ENCODE peak calls at places on chromosome 9, in nine cellular contexts. One of them, this sample, is unnamed.

GRCh38 chr9:86460211-86461002 is 106.2 kb upstream of the TUT7 start:
- DNase-seq in body of pancreas: no peak
- DNase-seq in endodermal cell: no peak
- DNase-seq in mammary epithelial cell: no peak
- DNase-seq in PC-3: no peak
- DNase-seq in sigmoid colon: no peak
- DNase-seq in heart right ventricle: no peak
- DNase-seq in colonic mucosa: no peak
- DNase-seq in CD8-positive, alpha-beta T cell: no peak
- DNase-seq in this sample: no peak

GRCh38 chr9:706606-707451 is 134.7 kb upstream of the DMRT1 start:
- DNase-seq in body of pancreas: peak
- DNase-seq in endodermal cell: peak
- DNase-seq in mammary epithelial cell: peak
- DNase-seq in PC-3: peak
- DNase-seq in sigmoid colon: peak
- DNase-seq in heart right ventricle: peak
- DNase-seq in colonic mucosa: peak
- DNase-seq in CD8-positive, alpha-beta T cell: peak
- DNase-seq in this sample: no peak

GRCh38 chr9:93254806-93255519 is 71.0 kb downstream of the WNK2 start:
- DNase-seq in body of pancreas: peak
- DNase-seq in endodermal cell: peak
- DNase-seq in mammary epithelial cell: no peak
- DNase-seq in PC-3: no peak
- DNase-seq in sigmoid colon: peak
- DNase-seq in heart right ventricle: no peak
- DNase-seq in colonic mucosa: no peak
- DNase-seq in CD8-positive, alpha-beta T cell: no peak
- DNase-seq in this sample: no peak

GRCh38 chr9:86700601-86701000 is 246.7 kb downstream of the GAS1 start:
- DNase-seq in body of pancreas: peak
- DNase-seq in endodermal cell: no peak
- DNase-seq in mammary epithelial cell: peak
- DNase-seq in PC-3: no peak
- DNase-seq in sigmoid colon: no peak
- DNase-seq in heart right ventricle: peak
- DNase-seq in colonic mucosa: no peak
- DNase-seq in CD8-positive, alpha-beta T cell: no peak
- DNase-seq in this sample: no peak

GRCh38 chr9:87550253-87550954 is 52.7 kb downstream of the DAPK1 start:
- DNase-seq in body of pancreas: no peak
- DNase-seq in endodermal cell: no peak
- DNase-seq in mammary epithelial cell: no peak
- DNase-seq in PC-3: no peak
- DNase-seq in sigmoid colon: no peak
- DNase-seq in heart right ventricle: no peak
- DNase-seq in colonic mucosa: no peak
- DNase-seq in CD8-positive, alpha-beta T cell: no peak
- DNase-seq in this sample: no peak

GRCh38 chr9:87622936-87623335 is 103.0 kb upstream of the CTSL start:
- DNase-seq in body of pancreas: no peak
- DNase-seq in endodermal cell: peak
- DNase-seq in mammary epithelial cell: no peak
- DNase-seq in PC-3: no peak
- DNase-seq in sigmoid colon: no peak
- DNase-seq in heart right ventricle: no peak
- DNase-seq in colonic mucosa: no peak
- DNase-seq in CD8-positive, alpha-beta T cell: no peak
- DNase-seq in this sample: no peak

GRCh38 chr9:123349691-123350480 is 6.1 kb upstream of the CRB2 start:
- DNase-seq in body of pancreas: peak
- DNase-seq in endodermal cell: peak
- DNase-seq in mammary epithelial cell: peak
- DNase-seq in PC-3: peak
- DNase-seq in sigmoid colon: no peak
- DNase-seq in heart right ventricle: peak
- DNase-seq in colonic mucosa: peak
- DNase-seq in CD8-positive, alpha-beta T cell: peak
- DNase-seq in this sample: peak

GRCh38 chr9:22817181-22817580 is 370.6 kb downstream of the DMRTA1 start:
- DNase-seq in body of pancreas: no peak
- DNase-seq in endodermal cell: no peak
- DNase-seq in mammary epithelial cell: no peak
- DNase-seq in PC-3: peak
- DNase-seq in sigmoid colon: no peak
- DNase-seq in heart right ventricle: no peak
- DNase-seq in colonic mucosa: no peak
- DNase-seq in CD8-positive, alpha-beta T cell: no peak
- DNase-seq in this sample: no peak

GRCh38 chr9:109604036-109604600 is 106.0 kb upstream of the PTPN3 start:
- DNase-seq in body of pancreas: no peak
- DNase-seq in endodermal cell: no peak
- DNase-seq in mammary epithelial cell: no peak
- DNase-seq in PC-3: no peak
- DNase-seq in sigmoid colon: no peak
- DNase-seq in heart right ventricle: no peak
- DNase-seq in colonic mucosa: no peak
- DNase-seq in CD8-positive, alpha-beta T cell: no peak
- DNase-seq in this sample: no peak

GRCh38 chr9:136093995-136094881 is 851 bp downstream of the NACC2 start:
- DNase-seq in body of pancreas: peak
- DNase-seq in endodermal cell: peak
- DNase-seq in mammary epithelial cell: peak
- DNase-seq in PC-3: peak
- DNase-seq in sigmoid colon: peak
- DNase-seq in heart right ventricle: peak
- DNase-seq in colonic mucosa: peak
- DNase-seq in CD8-positive, alpha-beta T cell: peak
- DNase-seq in this sample: peak

GRCh38 chr9:127955294-127956015 is 17.8 kb upstream of the DPM2 start:
- DNase-seq in body of pancreas: peak
- DNase-seq in endodermal cell: peak
- DNase-seq in mammary epithelial cell: peak
- DNase-seq in PC-3: peak
- DNase-seq in sigmoid colon: peak
- DNase-seq in heart right ventricle: peak
- DNase-seq in colonic mucosa: peak
- DNase-seq in CD8-positive, alpha-beta T cell: peak
- DNase-seq in this sample: peak

GRCh38 chr9:87630266-87630665 is 95.7 kb upstream of the CTSL start:
- DNase-seq in body of pancreas: no peak
- DNase-seq in endodermal cell: no peak
- DNase-seq in mammary epithelial cell: no peak
- DNase-seq in PC-3: no peak
- DNase-seq in sigmoid colon: no peak
- DNase-seq in heart right ventricle: no peak
- DNase-seq in colonic mucosa: no peak
- DNase-seq in CD8-positive, alpha-beta T cell: no peak
- DNase-seq in this sample: no peak

GRCh38 chr9:84670106-84670800 is 724 bp downstream of the NTRK2 start:
- DNase-seq in body of pancreas: peak
- DNase-seq in endodermal cell: peak
- DNase-seq in mammary epithelial cell: no peak
- DNase-seq in PC-3: no peak
- DNase-seq in sigmoid colon: no peak
- DNase-seq in heart right ventricle: no peak
- DNase-seq in colonic mucosa: no peak
- DNase-seq in CD8-positive, alpha-beta T cell: no peak
- DNase-seq in this sample: no peak

DNA sequence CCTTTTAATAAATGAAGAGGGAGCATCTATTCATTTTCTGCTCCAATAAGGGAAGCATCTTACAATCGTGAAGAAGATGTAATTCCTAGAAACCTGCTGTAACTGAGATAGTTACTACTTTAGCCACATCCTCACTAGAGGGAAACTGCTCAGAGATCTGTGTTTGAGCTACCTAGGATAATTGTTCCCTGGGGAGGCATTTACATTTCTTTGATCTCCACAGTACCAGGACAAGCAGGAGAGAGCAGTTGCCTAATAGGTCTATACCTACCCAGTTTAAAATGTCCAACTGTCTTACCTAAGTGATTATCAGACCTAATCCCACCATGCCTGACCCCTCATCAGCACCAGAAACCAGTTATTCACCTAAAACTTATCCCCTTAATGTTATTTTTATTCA is 196.9 kb downstream of the TUSC1 start:
- DNase-seq in body of pancreas: no peak
- DNase-seq in endodermal cell: no peak
- DNase-seq in mammary epithelial cell: no peak
- DNase-seq in PC-3: no peak
- DNase-seq in sigmoid colon: no peak
- DNase-seq in heart right ventricle: no peak
- DNase-seq in colonic mucosa: no peak
- DNase-seq in CD8-positive, alpha-beta T cell: no peak
- DNase-seq in this sample: no peak
- H3K27ac ChIP-seq in body of pancreas: no peak
- H3K27ac ChIP-seq in endodermal cell: no peak
- H3K27ac ChIP-seq in mammary epithelial cell: no peak
- H3K27ac ChIP-seq in PC-3: no peak
- H3K27ac ChIP-seq in sigmoid colon: no peak
- H3K27ac ChIP-seq in heart right ventricle: no peak
- H3K27ac ChIP-seq in colonic mucosa: no peak
- H3K27ac ChIP-seq in CD8-positive, alpha-beta T cell: no peak
- H3K27ac ChIP-seq in this sample: no peak

DNA sequence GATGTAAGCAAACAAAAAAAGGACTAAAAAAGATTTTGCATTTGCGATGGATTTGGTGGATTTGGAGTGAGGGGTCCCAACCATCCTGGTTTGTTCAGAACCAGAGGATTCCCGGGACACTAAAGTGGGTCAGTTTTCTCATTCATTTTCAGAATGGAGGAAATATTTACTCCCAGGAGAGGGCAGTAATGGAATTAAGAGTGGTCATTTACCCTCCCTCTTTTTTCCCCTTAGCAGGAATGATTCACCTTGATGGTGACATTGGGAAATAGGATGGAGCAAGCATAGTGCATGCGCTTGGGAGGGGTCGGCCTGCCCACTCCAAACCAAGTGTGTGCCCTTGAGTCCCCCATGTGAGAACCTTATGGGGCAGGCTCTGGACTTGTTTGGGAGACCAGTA is 164.2 kb upstream of the PUM3 start:
- DNase-seq in body of pancreas: no peak
- DNase-seq in endodermal cell: no peak
- DNase-seq in mammary epithelial cell: no peak
- DNase-seq in PC-3: peak
- DNase-seq in sigmoid colon: no peak
- DNase-seq in heart right ventricle: no peak
- DNase-seq in colonic mucosa: no peak
- DNase-seq in CD8-positive, alpha-beta T cell: no peak
- DNase-seq in this sample: no peak
- TF ChIP-seq CTCF in body of pancreas: no peak
- TF ChIP-seq CTCF in endodermal cell: peak
- TF ChIP-seq CTCF in mammary epithelial cell: no peak
- TF ChIP-seq CTCF in PC-3: peak
- TF ChIP-seq CTCF in sigmoid colon: no peak
- TF ChIP-seq CTCF in heart right ventricle: no peak
- TF ChIP-seq CTCF in colonic mucosa: no peak
- TF ChIP-seq CTCF in CD8-positive, alpha-beta T cell: no peak
- TF ChIP-seq CTCF in this sample: no peak

GRCh38 chr9:12930906-12931305 is 156.1 kb downstream of the LURAP1L start:
- DNase-seq in body of pancreas: no peak
- DNase-seq in endodermal cell: no peak
- DNase-seq in mammary epithelial cell: no peak
- DNase-seq in PC-3: peak
- DNase-seq in sigmoid colon: no peak
- DNase-seq in heart right ventricle: no peak
- DNase-seq in colonic mucosa: no peak
- DNase-seq in CD8-positive, alpha-beta T cell: no peak
- DNase-seq in this sample: no peak

GRCh38 chr9:12933957-12934356 is 159.1 kb downstream of the LURAP1L start:
- DNase-seq in body of pancreas: no peak
- DNase-seq in endodermal cell: no peak
- DNase-seq in mammary epithelial cell: peak
- DNase-seq in PC-3: peak
- DNase-seq in sigmoid colon: no peak
- DNase-seq in heart right ventricle: no peak
- DNase-seq in colonic mucosa: no peak
- DNase-seq in CD8-positive, alpha-beta T cell: no peak
- DNase-seq in this sample: peak

GRCh38 chr9:12934515-12935301 is 159.9 kb downstream of the LURAP1L start:
- DNase-seq in body of pancreas: no peak
- DNase-seq in endodermal cell: no peak
- DNase-seq in mammary epithelial cell: peak
- DNase-seq in PC-3: no peak
- DNase-seq in sigmoid colon: no peak
- DNase-seq in heart right ventricle: no peak
- DNase-seq in colonic mucosa: no peak
- DNase-seq in CD8-positive, alpha-beta T cell: no peak
- DNase-seq in this sample: no peak

GRCh38 chr9:12935714-12936113 is 160.9 kb downstream of the LURAP1L start:
- DNase-seq in body of pancreas: no peak
- DNase-seq in endodermal cell: no peak
- DNase-seq in mammary epithelial cell: peak
- DNase-seq in PC-3: no peak
- DNase-seq in sigmoid colon: no peak
- DNase-seq in heart right ventricle: no peak
- DNase-seq in colonic mucosa: no peak
- DNase-seq in CD8-positive, alpha-beta T cell: no peak
- DNase-seq in this sample: no peak
- H3K27ac ChIP-seq in body of pancreas: no peak
- H3K27ac ChIP-seq in endodermal cell: no peak
- H3K27ac ChIP-seq in mammary epithelial cell: no peak
- H3K27ac ChIP-seq in PC-3: no peak
- H3K27ac ChIP-seq in sigmoid colon: no peak
- H3K27ac ChIP-seq in heart right ventricle: no peak
- H3K27ac ChIP-seq in colonic mucosa: no peak
- H3K27ac ChIP-seq in CD8-positive, alpha-beta T cell: no peak
- H3K27ac ChIP-seq in this sample: no peak

GRCh38 chr9:16022228-16022627 is 469.4 kb downstream of the CCDC171 start:
- DNase-seq in body of pancreas: no peak
- DNase-seq in endodermal cell: no peak
- DNase-seq in mammary epithelial cell: no peak
- DNase-seq in PC-3: no peak
- DNase-seq in sigmoid colon: no peak
- DNase-seq in heart right ventricle: no peak
- DNase-seq in colonic mucosa: no peak
- DNase-seq in CD8-positive, alpha-beta T cell: no peak
- DNase-seq in this sample: no peak

GRCh38 chr9:16028516-16028915 is 475.7 kb downstream of the CCDC171 start:
- DNase-seq in body of pancreas: no peak
- DNase-seq in endodermal cell: no peak
- DNase-seq in mammary epithelial cell: no peak
- DNase-seq in PC-3: no peak
- DNase-seq in sigmoid colon: no peak
- DNase-seq in heart right ventricle: no peak
- DNase-seq in colonic mucosa: no peak
- DNase-seq in CD8-positive, alpha-beta T cell: no peak
- DNase-seq in this sample: no peak

GRCh38 chr9:16026886-16027285 is 474.0 kb downstream of the CCDC171 start:
- DNase-seq in body of pancreas: no peak
- DNase-seq in endodermal cell: no peak
- DNase-seq in mammary epithelial cell: no peak
- DNase-seq in PC-3: no peak
- DNase-seq in sigmoid colon: no peak
- DNase-seq in heart right ventricle: no peak
- DNase-seq in colonic mucosa: no peak
- DNase-seq in CD8-positive, alpha-beta T cell: no peak
- DNase-seq in this sample: no peak

GRCh38 chr9:16023466-16023865 is 470.6 kb downstream of the CCDC171 start:
- DNase-seq in body of pancreas: no peak
- DNase-seq in endodermal cell: no peak
- DNase-seq in mammary epithelial cell: no peak
- DNase-seq in PC-3: peak
- DNase-seq in sigmoid colon: no peak
- DNase-seq in heart right ventricle: no peak
- DNase-seq in colonic mucosa: no peak
- DNase-seq in CD8-positive, alpha-beta T cell: no peak
- DNase-seq in this sample: no peak

GRCh38 chr9:16025627-16026026 is 472.8 kb downstream of the CCDC171 start:
- DNase-seq in body of pancreas: no peak
- DNase-seq in endodermal cell: no peak
- DNase-seq in mammary epithelial cell: no peak
- DNase-seq in PC-3: no peak
- DNase-seq in sigmoid colon: no peak
- DNase-seq in heart right ventricle: no peak
- DNase-seq in colonic mucosa: no peak
- DNase-seq in CD8-positive, alpha-beta T cell: no peak
- DNase-seq in this sample: no peak
- TF ChIP-seq CTCF in body of pancreas: no peak
- TF ChIP-seq CTCF in endodermal cell: no peak
- TF ChIP-seq CTCF in mammary epithelial cell: no peak
- TF ChIP-seq CTCF in PC-3: no peak
- TF ChIP-seq CTCF in sigmoid colon: no peak
- TF ChIP-seq CTCF in heart right ventricle: no peak
- TF ChIP-seq CTCF in colonic mucosa: no peak
- TF ChIP-seq CTCF in CD8-positive, alpha-beta T cell: no peak
- TF ChIP-seq CTCF in this sample: no peak

This sample was measured in RWPE1.